ENCODE peak calls at places on chromosomes 11 and 22, in six cellular contexts. S, P, C, O, W and J are unnamed samples.

GRCh38 chr11:84105148-84105547 is 819.0 kb upstream of the CCDC90B start:
- DNase-seq in W (no peak), O (no peak), P (no peak), S (no peak), C (no peak), J (no peak)

GRCh38 chr11:116513894-116514293 is 258.9 kb downstream of the BUD13 start:
- DNase-seq in P (peak; percentile 46), C (peak; percentile 12), W (peak; percentile 18), S (peak; percentile 21), O (peak; percentile 46), J (no peak)

GRCh38 chr11:58564226-58564625 is 11.4 kb downstream of the LPXN start:
- DNase-seq in W (no peak), P (no peak), O (no peak), C (no peak), S (no peak), J (no peak)

GRCh38 chr11:128341280-128341679 is 246.1 kb downstream of the ETS1 start:
- DNase-seq in O (no peak), S (no peak), P (no peak), C (peak; percentile 44), W (no peak), J (no peak)

GRCh38 chr11:66861774-66862558 is 5.1 kb downstream of the LRFN4 start:
- DNase-seq in P (no peak), C (no peak), O (no peak), S (no peak), W (no peak), J (no peak)

GRCh38 chr11:36127550-36127949 is 161.7 kb downstream of the COMMD9 start:
- DNase-seq in O (no peak), W (no peak), P (no peak), C (no peak), S (no peak), J (no peak)

GRCh38 chr11:74675761-74676160 is 55.5 kb downstream of the CHRDL2 start:
- DNase-seq in S (no peak), W (no peak), O (no peak), C (no peak), P (no peak), J (no peak)

GRCh38 chr22:39087881-39088687 is 9.0 kb upstream of the APOBEC3H start:
- DNase-seq in O (no peak), C (peak; percentile 21), S (peak; percentile 27), W (no peak), P (no peak), J (no peak)

GRCh38 chr11:97548280-97548679 is 1158.5 kb downstream of the JRKL start:
- DNase-seq in P (no peak), C (no peak), O (no peak), S (no peak), W (no peak), J (no peak)

DNA sequence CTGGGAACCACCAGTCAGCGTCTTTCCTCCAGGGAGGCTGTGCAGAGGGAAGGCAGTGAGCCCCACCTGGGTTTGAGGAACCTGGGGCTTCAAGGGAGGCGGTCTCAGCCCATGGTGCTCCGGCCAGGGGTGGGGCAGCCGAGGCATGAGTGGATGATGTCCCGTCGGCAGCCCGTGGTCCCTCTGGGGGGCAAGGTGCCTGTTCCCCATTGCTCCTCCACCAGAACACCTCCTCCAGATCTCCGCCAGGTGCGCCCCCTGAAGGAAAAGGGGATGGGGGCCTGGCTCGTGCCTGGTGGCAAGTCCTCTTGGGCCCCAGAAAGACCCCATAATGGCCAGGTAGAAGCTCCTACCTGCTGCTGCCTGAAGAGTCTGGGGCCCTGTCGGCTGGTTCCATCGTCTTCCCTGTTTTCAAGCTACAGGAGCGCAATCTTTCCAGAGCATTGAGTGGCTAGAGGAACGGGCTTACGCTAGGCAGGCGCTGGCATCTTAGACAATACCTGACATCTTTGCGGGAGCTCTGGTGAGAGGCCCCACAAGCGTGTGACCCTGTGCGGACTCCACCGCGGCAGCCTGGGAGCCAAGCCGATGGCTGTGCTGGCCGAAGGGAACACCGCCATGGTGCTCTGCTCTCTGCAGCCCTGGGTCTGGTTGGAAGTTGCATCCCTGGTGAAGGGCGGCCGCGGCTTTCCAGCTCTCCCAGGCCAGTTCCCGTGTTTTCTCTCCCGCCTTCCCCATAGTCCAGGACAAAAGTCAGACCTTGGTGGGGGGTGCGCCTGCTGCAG is 94.3 kb downstream of the KCNQ1 start:
- DNase-seq in O (no peak), S (peak; percentile 12), W (no peak), C (no peak), P (peak; percentile 4), J (no peak)
- H3K27me3 ChIP-seq in O (no peaks in the 10 kb centered on the region), S (no peaks in the 10 kb centered on the region), W (no peaks in the 10 kb centered on the region), C (no peaks in the 10 kb centered on the region), P (no peaks in the 10 kb centered on the region), J (no peaks in the 10 kb centered on the region)

DNA sequence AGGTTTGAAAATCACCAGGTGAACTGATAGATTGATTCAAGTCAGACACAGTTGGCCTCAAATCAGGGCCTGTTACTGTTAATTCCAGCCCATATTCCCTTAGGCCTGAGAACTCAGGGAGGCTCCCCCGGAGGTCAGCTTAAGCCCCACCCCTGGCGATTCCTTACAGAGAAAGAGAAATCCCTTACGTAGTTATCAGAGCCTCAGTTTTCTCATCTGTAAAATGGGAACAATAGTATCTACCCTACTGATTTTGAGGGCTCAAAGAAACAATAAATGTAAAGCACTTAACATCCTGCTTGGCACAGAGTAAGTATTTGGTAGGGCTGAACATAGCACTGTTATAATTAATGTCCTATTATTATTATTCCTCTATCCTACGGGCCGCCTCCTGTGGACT is 94.1 kb downstream of the NAT10 start:
- DNase-seq in P (no peak), O (no peak), C (no peak), S (no peak), W (no peak), J (no peak)
- TF ChIP-seq CTCF in P (no peak), O (no peak), C (no peak), S (no peak), W (no peak), J (no peak)

DNA sequence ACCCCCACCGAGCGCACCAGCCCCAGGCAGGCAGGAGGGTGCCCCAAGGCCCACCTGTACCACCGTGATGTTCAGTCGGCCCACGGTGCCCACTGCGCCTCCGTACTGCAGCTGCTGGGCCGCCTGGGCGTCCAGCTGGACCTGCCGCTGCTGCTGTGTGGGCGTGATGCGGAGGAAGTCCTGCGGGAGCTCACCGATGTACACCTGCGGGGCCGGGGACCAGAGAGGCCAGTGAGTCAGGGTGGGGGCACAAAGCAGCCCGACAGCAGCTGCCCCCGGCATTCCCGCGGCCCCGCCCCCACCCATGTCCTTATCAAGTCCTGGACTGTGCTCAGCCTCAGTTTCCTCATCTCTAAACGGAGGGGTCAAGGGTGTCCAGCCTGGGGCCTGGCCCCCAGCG is 13.8 kb downstream of the TOLLIP start:
- DNase-seq in P (no peak), O (no peak), W (no peak), S (no peak), C (no peak), J (no peak)
- H3K36me3 ChIP-seq in P (peaks cover 6% of the 10 kb centered on the region), O (no peaks in the 10 kb centered on the region), W (peaks cover 2% of the 10 kb centered on the region), S (peaks cover 26% of the 10 kb centered on the region), C (peaks cover 6% of the 10 kb centered on the region), J (peaks cover 12% of the 10 kb centered on the region)

DNA sequence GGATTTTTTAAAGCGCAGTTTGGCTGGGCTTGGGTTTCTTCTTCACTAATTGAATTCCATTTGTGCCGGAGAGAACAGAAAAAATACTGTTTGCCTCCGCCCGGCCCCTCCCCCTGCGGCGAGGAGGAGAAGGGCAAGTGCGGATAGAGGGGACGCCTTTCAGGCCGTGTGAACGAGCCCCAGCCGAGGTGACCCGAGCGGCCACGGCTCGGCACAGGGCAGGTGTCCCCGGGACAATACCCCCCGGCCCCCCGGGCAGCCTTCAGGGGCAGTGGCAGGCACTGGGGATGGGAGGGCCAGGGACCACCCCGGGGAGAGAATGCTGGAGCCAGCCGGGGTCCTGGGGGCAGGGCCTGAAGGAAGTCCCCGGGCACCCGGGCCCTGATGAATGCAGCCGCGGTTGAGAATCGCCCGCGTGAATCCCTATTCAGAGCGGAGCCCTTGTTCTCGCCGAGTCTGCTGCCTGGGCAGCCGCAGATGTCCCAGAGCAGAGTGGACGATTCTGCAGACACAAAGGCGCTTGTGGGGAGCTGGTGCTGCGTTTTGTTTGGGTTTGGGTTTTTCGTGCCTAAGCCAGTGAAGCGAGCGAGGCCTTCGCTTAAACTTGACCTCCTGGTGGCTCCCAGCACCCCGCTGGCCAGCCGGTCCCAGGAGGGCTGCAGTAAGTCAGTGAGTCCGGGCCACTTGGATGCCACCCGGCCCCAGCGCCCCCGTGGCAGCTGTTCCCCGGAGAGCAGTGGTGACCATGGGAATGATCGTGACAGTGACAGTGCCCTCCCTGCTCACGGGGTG is 96.0 kb downstream of the WNT7B start:
- DNase-seq in P (no peak), S (no peak), O (no peak), C (no peak), W (no peak), J (no peak)
- H3K27me3 ChIP-seq in P (peaks cover 78% of the 10 kb centered on the region), S (peaks cover 90% of the 10 kb centered on the region), O (no peaks in the 10 kb centered on the region), C (peaks cover 27% of the 10 kb centered on the region), W (peaks cover 19% of the 10 kb centered on the region), J (peaks cover 35% of the 10 kb centered on the region)

GRCh38 chr11:120324932-120325810 is at the start of gene TLCD5:
- DNase-seq in O (peak; percentile 54), W (peak; percentile 77), S (peak; percentile 70), P (peak; percentile 36), C (peak; percentile 76), J (no peak)
- TF ChIP-seq CTCF in O (no peak), W (no peak), S (peak; percentile 20), P (no peak), C (no peak), J (peak; percentile 33)

DNA sequence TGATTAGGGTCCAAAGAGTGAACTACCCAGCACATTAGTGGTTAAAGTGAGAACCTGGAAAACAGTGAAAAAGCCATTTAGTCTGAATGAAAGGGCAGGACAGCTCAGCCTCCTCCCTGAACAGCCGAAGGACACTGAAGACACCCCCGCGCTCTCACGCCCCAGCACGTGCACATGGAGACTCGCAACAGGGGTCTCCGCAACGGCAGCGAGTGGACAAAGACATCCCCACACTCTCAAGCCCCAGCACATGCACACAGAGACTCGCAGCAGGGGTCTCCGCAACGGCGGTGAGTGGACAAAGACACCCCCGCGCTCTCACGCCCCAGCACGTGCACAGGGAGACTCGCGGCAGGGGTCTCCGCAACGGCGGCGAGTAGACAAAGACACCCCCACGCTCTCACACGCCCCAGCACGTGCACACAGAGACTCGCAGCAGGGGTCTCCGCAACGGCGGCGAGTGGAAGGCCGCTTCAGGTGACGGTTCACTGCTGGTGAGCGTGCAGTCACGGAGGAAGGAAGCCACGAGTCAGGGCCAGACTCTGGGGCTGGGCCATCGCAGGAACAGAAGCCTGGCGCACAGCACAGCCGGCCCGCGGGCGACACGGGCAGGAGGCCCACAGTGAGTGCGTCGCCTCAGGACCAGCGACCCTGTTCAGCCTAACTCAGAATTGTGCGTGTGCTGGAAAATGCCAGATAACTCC is 43.6 kb downstream of the BRD1 start:
- DNase-seq in W (no peak), O (no peak), C (no peak), S (peak; percentile 8), P (no peak), J (no peak)
- H3K36me3 ChIP-seq in W (peaks cover 12% of the 10 kb centered on the region), O (peaks cover 11% of the 10 kb centered on the region), C (peaks cover 24% of the 10 kb centered on the region), S (peaks cover 27% of the 10 kb centered on the region), P (peaks cover 27% of the 10 kb centered on the region), J (peaks cover 24% of the 10 kb centered on the region)